ENCODE peak calls at places on chromosome 15, in seven cellular contexts. N, G, Y, C, T, V and R are unnamed samples.

GRCh38 chr15:60871731-60872130 is 357.4 kb downstream of the RORA start:
- DNase-seq in N (no peak), G (no peak), Y (no peak), C (no peak), T (no peak), V (no peak), R (no peak)

GRCh38 chr15:48634096-48634495 is 11.4 kb downstream of the FBN1 start:
- DNase-seq in N (no peak), G (no peak), Y (no peak), C (no peak), T (no peak), V (no peak), R (no peak)

GRCh38 chr15:89728254-89728653 is 22.8 kb downstream of the MESP1 start:
- DNase-seq in N (no peak), G (no peak), Y (no peak), C (peak), T (no peak), V (no peak), R (no peak)

GRCh38 chr15:40425681-40426080 is 15.1 kb upstream of the BAHD1 start:
- DNase-seq in N (no peak), G (no peak), Y (no peak), C (no peak), T (no peak), V (no peak), R (no peak)

GRCh38 chr15:80744826-80745225 is 34.3 kb upstream of the CEMIP start:
- DNase-seq in N (no peak), G (no peak), Y (no peak), C (peak), T (no peak), V (no peak), R (no peak)

GRCh38 chr15:99371180-99372103 is 120.2 kb downstream of the LRRC28 start:
- DNase-seq in N (no peak), G (no peak), Y (no peak), C (peak), T (no peak), V (no peak), R (no peak)

GRCh38 chr15:92958105-92958504 is 58.0 kb downstream of the CHD2 start:
- DNase-seq in N (no peak), G (no peak), Y (no peak), C (peak), T (no peak), V (no peak), R (no peak)

GRCh38 chr15:41840092-41840491 is 1.4 kb downstream of the PLA2G4B start:
- DNase-seq in N (no peak), G (no peak), Y (no peak), C (no peak), T (no peak), V (no peak), R (no peak)

GRCh38 chr15:73716417-73716816 is 32.2 kb downstream of the CD276 start:
- DNase-seq in N (no peak), G (no peak), Y (peak), C (no peak), T (no peak), V (no peak), R (no peak)
- H3K27ac ChIP-seq in N (no peak), G (no peak), Y (peak), C (no peak), T (no peak), V (no peak), R (no peak)

GRCh38 chr15:66800584-66801235 is 98.7 kb downstream of the SMAD6 start:
- DNase-seq in N (no peak), G (no peak), Y (no peak), C (no peak), T (no peak), V (peak), R (peak)

GRCh38 chr15:66799242-66799641 is 97.2 kb downstream of the SMAD6 start:
- DNase-seq in N (no peak), G (no peak), Y (no peak), C (no peak), T (no peak), V (no peak), R (no peak)

GRCh38 chr15:66796343-66796742 is 94.3 kb downstream of the SMAD6 start:
- DNase-seq in N (no peak), G (no peak), Y (no peak), C (no peak), T (no peak), V (no peak), R (no peak)

GRCh38 chr15:66797921-66798320 is 95.9 kb downstream of the SMAD6 start:
- DNase-seq in N (no peak), G (no peak), Y (no peak), C (no peak), T (no peak), V (no peak), R (peak)

DNA sequence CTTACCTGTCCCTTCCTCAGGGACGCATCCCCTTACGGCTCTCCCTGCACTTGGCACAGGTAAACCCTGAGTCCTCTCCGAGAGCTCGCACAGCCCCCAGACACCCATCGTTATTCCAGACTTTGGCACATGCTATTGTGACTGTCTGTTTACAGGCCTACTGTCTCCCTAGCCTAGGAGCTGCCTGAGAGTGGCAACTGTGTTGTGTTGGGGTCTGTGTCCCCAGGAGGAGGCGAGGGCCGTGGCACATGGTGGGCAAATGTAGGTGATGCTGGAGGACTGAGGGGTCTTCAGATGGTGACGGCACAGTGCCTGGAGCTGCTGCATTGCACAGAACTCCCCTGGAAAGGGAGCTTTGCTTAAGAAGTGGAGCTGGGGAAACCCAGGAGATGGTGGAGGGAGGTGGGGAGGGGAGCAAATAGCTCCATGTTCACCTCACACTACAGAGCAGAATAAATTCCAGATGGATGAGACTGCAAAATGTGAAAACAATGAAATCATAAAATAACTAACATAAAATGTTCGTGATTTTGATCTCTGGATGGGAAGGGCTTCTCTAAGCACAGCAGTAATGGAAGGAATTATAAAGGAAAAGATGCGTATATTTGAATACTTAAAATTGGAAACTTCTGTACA is 96.5 kb downstream of the SMAD6 start:
- DNase-seq in N (no peak), G (no peak), Y (no peak), C (peak), T (no peak), V (no peak), R (peak)
- H3K27ac ChIP-seq in N (no peak), G (no peak), Y (no peak), C (peak), T (no peak), V (no peak), R (no peak)

GRCh38 chr15:82398785-82399184 is 30.8 kb upstream of the GOLGA6L9 start:
- DNase-seq in N (no peak), G (peak), Y (no peak), C (no peak), T (no peak), V (no peak), R (no peak)
- H3K27ac ChIP-seq in N (no peak), G (no peak), Y (no peak), C (no peak), T (no peak), V (no peak), R (no peak)

GRCh38 chr15:51303462-51303861 is 34.9 kb downstream of the CYP19A1 start:
- DNase-seq in N (no peak), G (no peak), Y (no peak), C (no peak), T (no peak), V (no peak), R (no peak)

GRCh38 chr15:51302480-51302879 is 35.9 kb downstream of the CYP19A1 start:
- DNase-seq in N (no peak), G (no peak), Y (no peak), C (no peak), T (no peak), V (no peak), R (no peak)

GRCh38 chr15:51299187-51300015 is 39.0 kb downstream of the CYP19A1 start:
- DNase-seq in N (no peak), G (no peak), Y (no peak), C (no peak), T (no peak), V (no peak), R (no peak)

GRCh38 chr15:51298656-51299055 is 39.7 kb downstream of the CYP19A1 start:
- DNase-seq in N (no peak), G (no peak), Y (no peak), C (no peak), T (no peak), V (no peak), R (no peak)
- H3K27ac ChIP-seq in N (peak), G (no peak), Y (peak), C (no peak), T (no peak), V (no peak), R (no peak)

GRCh38 chr15:62795171-62795570 is 247.4 kb upstream of the TPM1 start:
- DNase-seq in N (no peak), G (no peak), Y (no peak), C (no peak), T (no peak), V (no peak), R (no peak)

GRCh38 chr15:62790531-62790930 is 252.0 kb upstream of the TPM1 start:
- DNase-seq in N (no peak), G (no peak), Y (no peak), C (no peak), T (no peak), V (no peak), R (no peak)

GRCh38 chr15:62795700-62796099 is 246.8 kb upstream of the TPM1 start:
- DNase-seq in N (no peak), G (no peak), Y (no peak), C (no peak), T (no peak), V (no peak), R (no peak)

GRCh38 chr15:62791694-62792093 is 250.9 kb upstream of the TPM1 start:
- DNase-seq in N (no peak), G (no peak), Y (no peak), C (no peak), T (no peak), V (no peak), R (no peak)

GRCh38 chr15:62792960-62793758 is 249.4 kb upstream of the TPM1 start:
- DNase-seq in N (no peak), G (peak), Y (no peak), C (no peak), T (no peak), V (no peak), R (no peak)
- H3K27ac ChIP-seq in N (no peak), G (no peak), Y (no peak), C (no peak), T (no peak), V (no peak), R (no peak)

GRCh38 chr15:101526021-101526420 is 36.5 kb upstream of the PCSK6 start:
- DNase-seq in N (no peak), G (no peak), Y (no peak), C (no peak), T (no peak), V (no peak), R (no peak)

GRCh38 chr15:101526442-101526841 is 36.9 kb upstream of the PCSK6 start:
- DNase-seq in N (no peak), G (no peak), Y (no peak), C (no peak), T (no peak), V (no peak), R (no peak)

GRCh38 chr15:101528108-101528916 is 38.8 kb upstream of the PCSK6 start:
- DNase-seq in N (no peak), G (no peak), Y (peak), C (no peak), T (no peak), V (no peak), R (no peak)

GRCh38 chr15:101525087-101525669 is 35.7 kb upstream of the PCSK6 start:
- DNase-seq in N (no peak), G (no peak), Y (no peak), C (no peak), T (no peak), V (no peak), R (no peak)

DNA sequence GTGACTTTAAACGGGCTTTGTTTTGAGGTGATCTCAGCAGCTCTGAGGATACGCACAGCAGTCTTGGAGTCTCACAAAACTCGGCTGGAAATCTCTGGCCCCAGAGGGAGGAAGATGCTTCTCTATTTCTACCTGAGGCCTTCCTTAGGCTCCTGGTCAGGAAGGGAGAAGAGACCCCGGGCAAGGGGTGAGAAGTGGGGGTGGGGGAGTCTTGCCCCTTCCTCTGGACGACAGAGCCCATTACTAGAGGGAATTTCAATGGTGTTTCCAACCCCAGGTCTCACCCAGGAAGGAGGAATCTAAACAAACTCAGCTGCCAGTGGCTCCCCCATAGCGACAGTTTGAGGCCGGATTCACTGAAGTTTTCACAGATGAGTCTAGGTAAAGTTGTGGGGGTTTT is 37.4 kb upstream of the PCSK6 start:
- DNase-seq in N (no peak), G (no peak), Y (no peak), C (no peak), T (no peak), V (no peak), R (no peak)
- H3K27ac ChIP-seq in N (no peak), G (no peak), Y (peak), C (no peak), T (no peak), V (no peak), R (no peak)

GRCh38 chr15:85870216-85871014 is 75.7 kb upstream of the KLHL25 start:
- DNase-seq in N (no peak), G (no peak), Y (no peak), C (no peak), T (no peak), V (no peak), R (peak)
- H3K27ac ChIP-seq in N (no peak), G (no peak), Y (no peak), C (no peak), T (no peak), V (no peak), R (no peak)

DNA sequence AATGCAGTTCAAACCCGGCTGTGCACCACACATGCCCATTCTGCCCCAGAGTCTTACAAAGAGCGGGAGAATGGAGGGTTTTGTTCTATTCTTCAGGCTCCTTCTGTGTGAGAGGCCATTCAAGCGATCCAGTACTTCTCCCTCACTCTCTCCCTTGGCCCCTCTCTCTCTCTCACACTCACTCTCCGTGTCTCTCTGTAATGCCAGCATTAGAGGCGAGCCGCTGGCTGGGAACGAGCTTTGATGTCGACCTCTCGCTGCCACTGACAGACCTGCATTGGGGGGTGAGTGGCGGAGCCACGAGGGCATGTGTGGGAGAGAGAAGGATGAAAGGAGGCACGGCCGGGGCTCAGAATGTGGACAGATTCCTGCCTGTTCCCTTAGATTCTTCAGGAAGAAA is 231.7 kb upstream of the ARRDC4 start:
- DNase-seq in N (no peak), G (no peak), Y (peak), C (no peak), T (peak), V (no peak), R (no peak)
- H3K27ac ChIP-seq in N (no peak), G (no peak), Y (peak), C (no peak), T (peak), V (no peak), R (peak)